ENCODE peak calls at places on chromosomes 16 and 17, in six cellular contexts. One of them, this sample, is unnamed.
A peak's percentile ranks its signal among the peaks of the same experiment; 100 is the strongest.

GRCh38 chr17:50177983-50178834 is 12.4 kb downstream of the SGCA start:
- DNase-seq in T-helper 2 cell: peak; percentile 32
- DNase-seq in uterus: peak; percentile 76
- DNase-seq in left ventricle myocardium superior: peak; percentile 89
- DNase-seq in CD4-positive, alpha-beta T cell: peak; percentile 38
- DNase-seq in ELR: peak; percentile 100
- DNase-seq in this sample: no peak

GRCh38 chr17:12256380-12256995 is 235.8 kb downstream of the MAP2K4 start:
- DNase-seq in T-helper 2 cell: no peak
- DNase-seq in uterus: peak; percentile 56
- DNase-seq in left ventricle myocardium superior: peak; percentile 29
- DNase-seq in CD4-positive, alpha-beta T cell: no peak
- DNase-seq in ELR: peak; percentile 54
- DNase-seq in this sample: no peak

GRCh38 chr17:80836971-80837481 is 154.6 kb upstream of the CHMP6 start:
- DNase-seq in T-helper 2 cell: no peak
- DNase-seq in uterus: no peak
- DNase-seq in left ventricle myocardium superior: no peak
- DNase-seq in CD4-positive, alpha-beta T cell: no peak
- DNase-seq in ELR: no peak
- DNase-seq in this sample: no peak

GRCh38 chr16:80066805-80067580 is 466.5 kb upstream of the MAF start:
- DNase-seq in T-helper 2 cell: no peak
- DNase-seq in uterus: no peak
- DNase-seq in left ventricle myocardium superior: no peak
- DNase-seq in CD4-positive, alpha-beta T cell: no peak
- DNase-seq in ELR: no peak
- DNase-seq in this sample: no peak

GRCh38 chr16:4227040-4227332 is 14.9 kb downstream of the SRL start:
- DNase-seq in T-helper 2 cell: no peak
- DNase-seq in uterus: no peak
- DNase-seq in left ventricle myocardium superior: no peak
- DNase-seq in CD4-positive, alpha-beta T cell: no peak
- DNase-seq in ELR: no peak
- DNase-seq in this sample: no peak

GRCh38 chr17:82338858-82339633 is 5.5 kb upstream of the SECTM1 start:
- DNase-seq in T-helper 2 cell: no peak
- DNase-seq in uterus: peak; percentile 75
- DNase-seq in left ventricle myocardium superior: peak; percentile 41
- DNase-seq in CD4-positive, alpha-beta T cell: no peak
- DNase-seq in ELR: peak; percentile 90
- DNase-seq in this sample: no peak

GRCh38 chr17:29376667-29377268 is 13.4 kb upstream of the TAOK1 start:
- DNase-seq in T-helper 2 cell: no peak
- DNase-seq in uterus: no peak
- DNase-seq in left ventricle myocardium superior: no peak
- DNase-seq in CD4-positive, alpha-beta T cell: no peak
- DNase-seq in ELR: peak; percentile 82
- DNase-seq in this sample: no peak

GRCh38 chr17:39601758-39602532 is 5.8 kb downstream of the NEUROD2 start:
- DNase-seq in T-helper 2 cell: no peak
- DNase-seq in uterus: no peak
- DNase-seq in left ventricle myocardium superior: no peak
- DNase-seq in CD4-positive, alpha-beta T cell: no peak
- DNase-seq in ELR: no peak
- DNase-seq in this sample: no peak

GRCh38 chr16:12062343-12063003 is 85.9 kb downstream of the SNX29 start:
- DNase-seq in T-helper 2 cell: no peak
- DNase-seq in uterus: peak; percentile 76
- DNase-seq in left ventricle myocardium superior: peak; percentile 83
- DNase-seq in CD4-positive, alpha-beta T cell: no peak
- DNase-seq in ELR: peak; percentile 81
- DNase-seq in this sample: no peak

GRCh38 chr17:39605492-39606433 is 2.0 kb downstream of the NEUROD2 start:
- DNase-seq in T-helper 2 cell: no peak
- DNase-seq in uterus: no peak
- DNase-seq in left ventricle myocardium superior: no peak
- DNase-seq in CD4-positive, alpha-beta T cell: no peak
- DNase-seq in ELR: peak; percentile 28
- DNase-seq in this sample: no peak

GRCh38 chr17:30234296-30234695 is 1.2 kb downstream of the SLC6A4 start:
- DNase-seq in T-helper 2 cell: no peak
- DNase-seq in uterus: no peak
- DNase-seq in left ventricle myocardium superior: no peak
- DNase-seq in CD4-positive, alpha-beta T cell: no peak
- DNase-seq in ELR: no peak
- DNase-seq in this sample: no peak

GRCh38 chr16:89349947-89350633 is 132.6 kb downstream of the ZNF778 start:
- DNase-seq in T-helper 2 cell: no peak
- DNase-seq in uterus: no peak
- DNase-seq in left ventricle myocardium superior: no peak
- DNase-seq in CD4-positive, alpha-beta T cell: no peak
- DNase-seq in ELR: no peak
- DNase-seq in this sample: no peak

GRCh38 chr17:27461192-27461859 is 5.1 kb downstream of the KSR1 start:
- DNase-seq in T-helper 2 cell: no peak
- DNase-seq in uterus: no peak
- DNase-seq in left ventricle myocardium superior: no peak
- DNase-seq in CD4-positive, alpha-beta T cell: no peak
- DNase-seq in ELR: no peak
- DNase-seq in this sample: no peak

GRCh38 chr16:72857841-72858594 is 189.9 kb downstream of the ZFHX3 start:
- DNase-seq in T-helper 2 cell: no peak
- DNase-seq in uterus: no peak
- DNase-seq in left ventricle myocardium superior: no peak
- DNase-seq in CD4-positive, alpha-beta T cell: no peak
- DNase-seq in ELR: no peak
- DNase-seq in this sample: no peak

GRCh38 chr16:84414789-84415326 is 46.5 kb downstream of the ATP2C2 start:
- DNase-seq in T-helper 2 cell: no peak
- DNase-seq in uterus: no peak
- DNase-seq in left ventricle myocardium superior: peak; percentile 40
- DNase-seq in CD4-positive, alpha-beta T cell: no peak
- DNase-seq in ELR: no peak
- DNase-seq in this sample: no peak

GRCh38 chr16:84032458-84033178 is 10.0 kb downstream of the SLC38A8 start:
- DNase-seq in T-helper 2 cell: no peak
- DNase-seq in uterus: no peak
- DNase-seq in left ventricle myocardium superior: peak; percentile 81
- DNase-seq in CD4-positive, alpha-beta T cell: no peak
- DNase-seq in ELR: no peak
- DNase-seq in this sample: no peak

GRCh38 chr16:85171809-85172464 is 59.7 kb upstream of the CIBAR2 start:
- DNase-seq in T-helper 2 cell: no peak
- DNase-seq in uterus: no peak
- DNase-seq in left ventricle myocardium superior: no peak
- DNase-seq in CD4-positive, alpha-beta T cell: no peak
- DNase-seq in ELR: peak; percentile 58
- DNase-seq in this sample: no peak

GRCh38 chr17:50048146-50048720 is 7.7 kb upstream of the ITGA3 start:
- DNase-seq in T-helper 2 cell: no peak
- DNase-seq in uterus: no peak
- DNase-seq in left ventricle myocardium superior: no peak
- DNase-seq in CD4-positive, alpha-beta T cell: no peak
- DNase-seq in ELR: peak; percentile 48
- DNase-seq in this sample: no peak

GRCh38 chr17:80123791-80124190 is 22.4 kb downstream of the GAA start:
- DNase-seq in T-helper 2 cell: no peak
- DNase-seq in uterus: no peak
- DNase-seq in left ventricle myocardium superior: no peak
- DNase-seq in CD4-positive, alpha-beta T cell: no peak
- DNase-seq in ELR: peak; percentile 33
- DNase-seq in this sample: no peak

GRCh38 chr16:2824626-2825025 is 5.5 kb upstream of the ZG16B start:
- DNase-seq in T-helper 2 cell: no peak
- DNase-seq in uterus: no peak
- DNase-seq in left ventricle myocardium superior: no peak
- DNase-seq in CD4-positive, alpha-beta T cell: no peak
- DNase-seq in ELR: no peak
- DNase-seq in this sample: no peak

GRCh38 chr16:88035292-88035691 is 84.1 kb downstream of the BANP start:
- DNase-seq in T-helper 2 cell: no peak
- DNase-seq in uterus: no peak
- DNase-seq in left ventricle myocardium superior: no peak
- DNase-seq in CD4-positive, alpha-beta T cell: no peak
- DNase-seq in ELR: no peak
- DNase-seq in this sample: no peak

GRCh38 chr16:19289805-19290490 is 4.4 kb downstream of the CLEC19A start:
- DNase-seq in T-helper 2 cell: no peak
- DNase-seq in uterus: no peak
- DNase-seq in left ventricle myocardium superior: no peak
- DNase-seq in CD4-positive, alpha-beta T cell: no peak
- DNase-seq in ELR: no peak
- DNase-seq in this sample: no peak

GRCh38 chr17:13099906-13100305 is 82.1 kb upstream of the ELAC2 start:
- DNase-seq in T-helper 2 cell: no peak
- DNase-seq in uterus: no peak
- DNase-seq in left ventricle myocardium superior: no peak
- DNase-seq in CD4-positive, alpha-beta T cell: no peak
- DNase-seq in ELR: no peak
- DNase-seq in this sample: no peak

GRCh38 chr17:43878260-43879082 is 28.9 kb downstream of the MPP2 start:
- DNase-seq in T-helper 2 cell: peak; percentile 48
- DNase-seq in uterus: peak; percentile 69
- DNase-seq in left ventricle myocardium superior: peak; percentile 80
- DNase-seq in CD4-positive, alpha-beta T cell: peak; percentile 58
- DNase-seq in ELR: peak; percentile 96
- DNase-seq in this sample: peak; percentile 79

GRCh38 chr17:76953926-76954325 is 85.7 kb downstream of the MGAT5B start:
- DNase-seq in T-helper 2 cell: no peak
- DNase-seq in uterus: no peak
- DNase-seq in left ventricle myocardium superior: no peak
- DNase-seq in CD4-positive, alpha-beta T cell: no peak
- DNase-seq in ELR: no peak
- DNase-seq in this sample: no peak

GRCh38 chr17:27980035-27980434 is 62.4 kb upstream of the NLK start:
- DNase-seq in T-helper 2 cell: no peak
- DNase-seq in uterus: peak; percentile 40
- DNase-seq in left ventricle myocardium superior: no peak
- DNase-seq in CD4-positive, alpha-beta T cell: no peak
- DNase-seq in ELR: peak; percentile 93
- DNase-seq in this sample: no peak

GRCh38 chr17:27985306-27985705 is 57.2 kb upstream of the NLK start:
- DNase-seq in T-helper 2 cell: no peak
- DNase-seq in uterus: no peak
- DNase-seq in left ventricle myocardium superior: no peak
- DNase-seq in CD4-positive, alpha-beta T cell: no peak
- DNase-seq in ELR: no peak
- DNase-seq in this sample: no peak

GRCh38 chr16:19014456-19014855 is 30.7 kb downstream of the TMC7 start:
- DNase-seq in T-helper 2 cell: no peak
- DNase-seq in uterus: no peak
- DNase-seq in left ventricle myocardium superior: no peak
- DNase-seq in CD4-positive, alpha-beta T cell: no peak
- DNase-seq in ELR: no peak
- DNase-seq in this sample: no peak

GRCh38 chr17:40564883-40565744 is at the start of gene CCR7:
- DNase-seq in T-helper 2 cell: peak; percentile 77
- DNase-seq in uterus: no peak
- DNase-seq in left ventricle myocardium superior: no peak
- DNase-seq in CD4-positive, alpha-beta T cell: peak; percentile 87
- DNase-seq in ELR: no peak
- DNase-seq in this sample: peak; percentile 72

GRCh38 chr16:53413864-53414263 is 20.4 kb upstream of the RBL2 start:
- DNase-seq in T-helper 2 cell: no peak
- DNase-seq in uterus: no peak
- DNase-seq in left ventricle myocardium superior: no peak
- DNase-seq in CD4-positive, alpha-beta T cell: no peak
- DNase-seq in ELR: no peak
- DNase-seq in this sample: no peak

GRCh38 chr17:58326609-58327341 is 1.8 kb downstream of the TSPOAP1 start:
- DNase-seq in T-helper 2 cell: no peak
- DNase-seq in uterus: no peak
- DNase-seq in left ventricle myocardium superior: peak; percentile 14
- DNase-seq in CD4-positive, alpha-beta T cell: no peak
- DNase-seq in ELR: no peak
- DNase-seq in this sample: no peak

GRCh38 chr16:11478431-11479119 is 108.1 kb downstream of the LITAF start:
- DNase-seq in T-helper 2 cell: no peak
- DNase-seq in uterus: no peak
- DNase-seq in left ventricle myocardium superior: no peak
- DNase-seq in CD4-positive, alpha-beta T cell: no peak
- DNase-seq in ELR: no peak
- DNase-seq in this sample: no peak

GRCh38 chr16:69328854-69329316 is 1.5 kb downstream of the PDF start:
- DNase-seq in T-helper 2 cell: no peak
- DNase-seq in uterus: no peak
- DNase-seq in left ventricle myocardium superior: no peak
- DNase-seq in CD4-positive, alpha-beta T cell: no peak
- DNase-seq in ELR: peak; percentile 57
- DNase-seq in this sample: no peak

GRCh38 chr17:36661047-36661666 is 59.8 kb downstream of the MRM1 start:
- DNase-seq in T-helper 2 cell: no peak
- DNase-seq in uterus: no peak
- DNase-seq in left ventricle myocardium superior: no peak
- DNase-seq in CD4-positive, alpha-beta T cell: no peak
- DNase-seq in ELR: no peak
- DNase-seq in this sample: no peak

GRCh38 chr16:85872666-85873561 is 26.0 kb upstream of the IRF8 start:
- DNase-seq in T-helper 2 cell: no peak
- DNase-seq in uterus: no peak
- DNase-seq in left ventricle myocardium superior: no peak
- DNase-seq in CD4-positive, alpha-beta T cell: no peak
- DNase-seq in ELR: no peak
- DNase-seq in this sample: no peak

GRCh38 chr17:19456016-19456927 is 45.2 kb downstream of the RNF112 start:
- DNase-seq in T-helper 2 cell: no peak
- DNase-seq in uterus: no peak
- DNase-seq in left ventricle myocardium superior: no peak
- DNase-seq in CD4-positive, alpha-beta T cell: no peak
- DNase-seq in ELR: no peak
- DNase-seq in this sample: no peak

GRCh38 chr16:86768999-86769398 is 190.7 kb downstream of the FOXL1 start:
- DNase-seq in T-helper 2 cell: no peak
- DNase-seq in uterus: no peak
- DNase-seq in left ventricle myocardium superior: no peak
- DNase-seq in CD4-positive, alpha-beta T cell: no peak
- DNase-seq in ELR: no peak
- DNase-seq in this sample: no peak

GRCh38 chr17:50129303-50129945 is 536 bp downstream of the SAMD14 start:
- DNase-seq in T-helper 2 cell: peak; percentile 41
- DNase-seq in uterus: no peak
- DNase-seq in left ventricle myocardium superior: peak; percentile 55
- DNase-seq in CD4-positive, alpha-beta T cell: no peak
- DNase-seq in ELR: peak; percentile 61
- DNase-seq in this sample: no peak

GRCh38 chr16:55478827-55479559 is at the start of gene MMP2:
- DNase-seq in T-helper 2 cell: no peak
- DNase-seq in uterus: peak; percentile 86
- DNase-seq in left ventricle myocardium superior: peak; percentile 88
- DNase-seq in CD4-positive, alpha-beta T cell: no peak
- DNase-seq in ELR: peak; percentile 65
- DNase-seq in this sample: no peak

GRCh38 chr16:6193718-6194117 is 1096.1 kb upstream of the EEF2KMT start:
- DNase-seq in T-helper 2 cell: no peak
- DNase-seq in uterus: no peak
- DNase-seq in left ventricle myocardium superior: no peak
- DNase-seq in CD4-positive, alpha-beta T cell: no peak
- DNase-seq in ELR: no peak
- DNase-seq in this sample: no peak